ENCODE peak calls at places on chromosomes 11 and 22, in five cellular contexts. H is stomach, S is thyroid gland, Q is body of pancreas, C is K562. P is an unnamed sample.

GRCh38 chr11:122101625-122102291 is 14.3 kb downstream of the BLID start:
- DNase-seq in H (no peak), S (peak), Q (peak), C (no peak), P (peak)

GRCh38 chr11:33634291-33634834 is 66.3 kb downstream of the C11orf91 start:
- DNase-seq in H (no peak), S (no peak), Q (no peak), C (no peak), P (no peak)

GRCh38 chr22:27358096-27358870 is 443.3 kb downstream of the MN1 start:
- DNase-seq in H (no peak), S (no peak), Q (no peak), C (no peak), P (no peak)

GRCh38 chr22:18021431-18021830 is 2.9 kb downstream of the MICAL3 start:
- DNase-seq in H (no peak), S (no peak), Q (no peak), C (no peak), P (no peak)

GRCh38 chr11:17890333-17890732 is 122.5 kb downstream of the SERGEF start:
- DNase-seq in H (no peak), S (no peak), Q (no peak), C (no peak), P (no peak)

GRCh38 chr22:50090141-50090714 is 422 bp downstream of the MOV10L1 start:
- DNase-seq in H (no peak), S (no peak), Q (no peak), C (no peak), P (peak)

GRCh38 chr11:76700177-76701100 is 29.9 kb upstream of the LRRC32 start:
- DNase-seq in H (no peak), S (no peak), Q (peak), C (peak), P (no peak)

GRCh38 chr11:119222308-119222707 is 16.2 kb downstream of the CBL start:
- DNase-seq in H (no peak), S (no peak), Q (no peak), C (no peak), P (no peak)

GRCh38 chr22:46462726-46463371 is 74.6 kb downstream of the CELSR1 start:
- DNase-seq in H (no peak), S (no peak), Q (no peak), C (peak), P (no peak)

GRCh38 chr11:8207080-8208000 is 38.5 kb upstream of the RIC3 start:
- DNase-seq in H (peak), S (no peak), Q (no peak), C (no peak), P (no peak)

GRCh38 chr11:70825893-70826540 is 426.4 kb downstream of the SHANK2 start:
- DNase-seq in H (no peak), S (peak), Q (peak), C (no peak), P (peak)

GRCh38 chr22:38618258-38618657 is 37.9 kb downstream of the FAM227A start:
- DNase-seq in H (no peak), S (no peak), Q (no peak), C (no peak), P (no peak)

GRCh38 chr22:36830601-36831000 is 13.8 kb upstream of the PVALB start:
- DNase-seq in H (no peak), S (no peak), Q (no peak), C (no peak), P (no peak)

GRCh38 chr11:26079966-26080365 is 252.0 kb upstream of the ANO3 start:
- DNase-seq in H (no peak), S (no peak), Q (no peak), C (no peak), P (no peak)

GRCh38 chr11:71481101-71481960 is 28.3 kb downstream of the NADSYN1 start:
- DNase-seq in H (no peak), S (no peak), Q (no peak), C (no peak), P (no peak)

GRCh38 chr11:92340839-92341238 is 116.2 kb downstream of the FAT3 start:
- DNase-seq in H (no peak), S (no peak), Q (peak), C (peak), P (peak)

GRCh38 chr22:36826262-36826661 is 9.4 kb upstream of the PVALB start:
- DNase-seq in H (no peak), S (no peak), Q (no peak), C (no peak), P (no peak)

GRCh38 chr11:128714121-128714520 is 20.2 kb downstream of the FLI1 start:
- DNase-seq in H (no peak), S (no peak), Q (no peak), C (no peak), P (no peak)

GRCh38 chr11:58134151-58134550 is 8.8 kb upstream of the OR9I1 start:
- DNase-seq in H (no peak), S (no peak), Q (no peak), C (no peak), P (no peak)

GRCh38 chr11:96154802-96155520 is 188.0 kb downstream of the MAML2 start:
- DNase-seq in H (no peak), S (peak), Q (no peak), C (no peak), P (peak)

GRCh38 chr11:96157517-96157873 is 185.5 kb downstream of the MAML2 start:
- DNase-seq in H (no peak), S (no peak), Q (no peak), C (no peak), P (no peak)

GRCh38 chr11:96158126-96158525 is 184.9 kb downstream of the MAML2 start:
- DNase-seq in H (no peak), S (no peak), Q (no peak), C (no peak), P (no peak)

GRCh38 chr11:96156379-96156722 is 186.6 kb downstream of the MAML2 start:
- DNase-seq in H (no peak), S (peak), Q (no peak), C (no peak), P (no peak)

GRCh38 chr11:96155627-96156378 is 187.2 kb downstream of the MAML2 start:
- DNase-seq in H (peak), S (peak), Q (peak), C (peak), P (peak)
- TF ChIP-seq CTCF in H (no peak), S (no peak), Q (no peak), C (peak), P (no peak)

GRCh38 chr11:64304316-64305072 is 830 bp upstream of the ESRRA start:
- DNase-seq in H (peak), S (peak), Q (peak), C (peak), P (peak)

GRCh38 chr11:64306876-64307622 is 1.7 kb downstream of the ESRRA start:
- DNase-seq in H (peak), S (peak), Q (peak), C (peak), P (no peak)

GRCh38 chr11:64305075-64305690 is at the start of gene ESRRA:
- DNase-seq in H (peak), S (peak), Q (peak), C (peak), P (peak)

GRCh38 chr11:64306563-64306875 is 1.2 kb downstream of the ESRRA start:
- DNase-seq in H (no peak), S (no peak), Q (no peak), C (no peak), P (no peak)

GRCh38 chr11:64305691-64306562 is 603 bp downstream of the ESRRA start:
- DNase-seq in H (peak), S (peak), Q (peak), C (peak), P (peak)
- TF ChIP-seq POLR2A in H (no peak), S (peak), Q (peak), C (peak), P (no peak)

DNA sequence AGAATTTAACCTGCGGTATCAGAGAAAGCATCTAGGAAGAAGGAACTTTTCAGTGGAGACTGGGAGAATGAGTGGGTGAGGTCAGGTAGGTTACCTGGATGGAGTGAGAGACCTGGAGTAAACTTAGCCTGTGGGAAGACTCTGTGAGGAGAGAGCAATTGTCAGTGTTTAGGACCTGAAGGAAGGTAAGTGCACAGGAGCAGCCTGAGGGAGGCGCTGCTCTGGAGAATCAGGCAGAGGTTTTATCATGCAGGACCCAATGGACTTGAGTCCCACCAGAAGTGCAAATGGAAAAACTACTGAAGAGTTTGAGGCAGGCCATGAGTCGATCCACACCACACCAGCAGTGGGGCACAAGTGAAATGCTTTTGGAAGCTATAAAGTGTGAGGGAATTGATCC is 10.6 kb upstream of the IFTAP start:
- DNase-seq in H (no peak), S (no peak), Q (no peak), C (no peak), P (no peak)
- TF ChIP-seq CTCF in H (no peak), S (no peak), Q (no peak), C (no peak), P (no peak)

GRCh38 chr22:25451480-25452114 is 112.9 kb upstream of the GRK3 start:
- DNase-seq in H (no peak), S (no peak), Q (no peak), C (no peak), P (peak)

GRCh38 chr22:25449781-25450317 is 114.6 kb upstream of the GRK3 start:
- DNase-seq in H (no peak), S (no peak), Q (no peak), C (no peak), P (no peak)

GRCh38 chr22:25448435-25449051 is 115.9 kb upstream of the GRK3 start:
- DNase-seq in H (no peak), S (peak), Q (no peak), C (peak), P (no peak)

GRCh38 chr22:25447067-25447688 is 117.3 kb upstream of the GRK3 start:
- DNase-seq in H (no peak), S (peak), Q (no peak), C (peak), P (no peak)

GRCh38 chr22:25447689-25448434 is 116.6 kb upstream of the GRK3 start:
- DNase-seq in H (peak), S (peak), Q (peak), C (peak), P (peak)
- TF ChIP-seq POLR2A in H (no peak), S (peak), Q (peak), C (peak), P (no peak)

GRCh38 chr11:112087212-112087611 is 539 bp downstream of the SDHD start:
- DNase-seq in H (no peak), S (no peak), Q (no peak), C (no peak), P (no peak)

GRCh38 chr11:112085822-112086421 is 634 bp downstream of the TIMM8B start:
- DNase-seq in H (no peak), S (no peak), Q (peak), C (peak), P (peak)

GRCh38 chr11:112082729-112083128 is 3.8 kb downstream of the TIMM8B start:
- DNase-seq in H (no peak), S (no peak), Q (no peak), C (no peak), P (no peak)

GRCh38 chr11:112086422-112087191 is at the start of the genes SDHD and TIMM8B:
- DNase-seq in H (peak), S (peak), Q (peak), C (peak), P (peak)
- TF ChIP-seq CTCF in H (no peak), S (no peak), Q (no peak), C (peak), P (no peak)

GRCh38 chr22:19177164-19178064 is 1.1 kb downstream of the SLC25A1 start:
- DNase-seq in H (no peak), S (no peak), Q (no peak), C (no peak), P (no peak)
- TF ChIP-seq POLR2A in H (no peak), S (no peak), Q (no peak), C (no peak), P (no peak)

GRCh38 chr11:69123593-69124545 is 31.9 kb upstream of the SMIM38 start:
- DNase-seq in H (no peak), S (no peak), Q (no peak), C (no peak), P (no peak)
- TF ChIP-seq CTCF in H (no peak), S (no peak), Q (no peak), C (peak), P (no peak)

P was measured in testis.